ENCODE peak calls at places on chromosome 2, in eight cellular contexts. One of them, this sample, is unnamed.

GRCh38 chr2:20415511-20415918 is 31.4 kb upstream of the RHOB start:
- DNase-seq in right lobe of liver: peak
- DNase-seq in HepG2: no peak
- DNase-seq in kidney: no peak
- DNase-seq in uterus: peak
- DNase-seq in fibroblast of lung: peak
- DNase-seq in osteocyte: no peak
- DNase-seq in CD8-positive, alpha-beta T cell: no peak
- DNase-seq in this sample: no peak

GRCh38 chr2:32564417-32565035 is 63.3 kb upstream of the TTC27 start:
- DNase-seq in fibroblast of lung: no peak
- DNase-seq in CD8-positive, alpha-beta T cell: no peak
- DNase-seq in right lobe of liver: no peak
- DNase-seq in HepG2: no peak
- DNase-seq in kidney: no peak
- DNase-seq in uterus: no peak
- DNase-seq in osteocyte: no peak
- DNase-seq in this sample: no peak

GRCh38 chr2:77484026-77484425 is 38.1 kb downstream of the LRRTM4 start:
- DNase-seq in kidney: no peak
- DNase-seq in right lobe of liver: no peak
- DNase-seq in CD8-positive, alpha-beta T cell: no peak
- DNase-seq in HepG2: no peak
- DNase-seq in fibroblast of lung: no peak
- DNase-seq in uterus: no peak
- DNase-seq in osteocyte: no peak
- DNase-seq in this sample: no peak

GRCh38 chr2:164430166-164430783 is 191.0 kb downstream of the GRB14 start:
- DNase-seq in HepG2: peak
- DNase-seq in osteocyte: no peak
- DNase-seq in right lobe of liver: no peak
- DNase-seq in fibroblast of lung: peak
- DNase-seq in uterus: no peak
- DNase-seq in CD8-positive, alpha-beta T cell: no peak
- DNase-seq in kidney: no peak
- DNase-seq in this sample: no peak

GRCh38 chr2:44237221-44237620 is 38.1 kb upstream of the SLC3A1 start:
- DNase-seq in right lobe of liver: no peak
- DNase-seq in CD8-positive, alpha-beta T cell: peak
- DNase-seq in uterus: no peak
- DNase-seq in fibroblast of lung: no peak
- DNase-seq in kidney: no peak
- DNase-seq in osteocyte: no peak
- DNase-seq in HepG2: no peak
- DNase-seq in this sample: no peak

GRCh38 chr2:51624995-51625394 is 593.1 kb upstream of the NRXN1 start:
- DNase-seq in HepG2: no peak
- DNase-seq in uterus: no peak
- DNase-seq in osteocyte: no peak
- DNase-seq in CD8-positive, alpha-beta T cell: no peak
- DNase-seq in right lobe of liver: no peak
- DNase-seq in fibroblast of lung: peak
- DNase-seq in kidney: no peak
- DNase-seq in this sample: no peak

GRCh38 chr2:11669454-11670291 is at the start of gene NTSR2:
- DNase-seq in osteocyte: no peak
- DNase-seq in kidney: peak
- DNase-seq in fibroblast of lung: peak
- DNase-seq in CD8-positive, alpha-beta T cell: no peak
- DNase-seq in uterus: peak
- DNase-seq in HepG2: peak
- DNase-seq in right lobe of liver: no peak
- DNase-seq in this sample: peak

GRCh38 chr2:130827502-130828251 is 9.0 kb upstream of the ARHGEF4 start:
- DNase-seq in osteocyte: no peak
- DNase-seq in fibroblast of lung: peak
- DNase-seq in right lobe of liver: no peak
- DNase-seq in uterus: no peak
- DNase-seq in kidney: peak
- DNase-seq in HepG2: no peak
- DNase-seq in CD8-positive, alpha-beta T cell: no peak
- DNase-seq in this sample: no peak

GRCh38 chr2:237348281-237348865 is 65.6 kb downstream of the COL6A3 start:
- DNase-seq in CD8-positive, alpha-beta T cell: no peak
- DNase-seq in osteocyte: no peak
- DNase-seq in kidney: no peak
- DNase-seq in fibroblast of lung: no peak
- DNase-seq in HepG2: no peak
- DNase-seq in uterus: no peak
- DNase-seq in right lobe of liver: no peak
- DNase-seq in this sample: no peak

GRCh38 chr2:25332571-25332970 is 9.2 kb downstream of the DNMT3A start:
- DNase-seq in osteocyte: no peak
- DNase-seq in right lobe of liver: no peak
- DNase-seq in uterus: no peak
- DNase-seq in fibroblast of lung: no peak
- DNase-seq in kidney: no peak
- DNase-seq in CD8-positive, alpha-beta T cell: no peak
- DNase-seq in HepG2: no peak
- DNase-seq in this sample: no peak

GRCh38 chr2:202034249-202035088 is 814 bp downstream of the FZD7 start:
- DNase-seq in HepG2: no peak
- DNase-seq in osteocyte: no peak
- DNase-seq in kidney: peak
- DNase-seq in CD8-positive, alpha-beta T cell: peak
- DNase-seq in fibroblast of lung: peak
- DNase-seq in uterus: peak
- DNase-seq in right lobe of liver: no peak
- DNase-seq in this sample: peak

GRCh38 chr2:193943406-193943960 is 1713.5 kb upstream of the SLC39A10 start:
- DNase-seq in HepG2: no peak
- DNase-seq in uterus: no peak
- DNase-seq in osteocyte: no peak
- DNase-seq in CD8-positive, alpha-beta T cell: no peak
- DNase-seq in kidney: no peak
- DNase-seq in right lobe of liver: no peak
- DNase-seq in fibroblast of lung: no peak
- DNase-seq in this sample: no peak

GRCh38 chr2:240124651-240125030 is 11.5 kb downstream of the COPS9 start:
- DNase-seq in fibroblast of lung: no peak
- DNase-seq in osteocyte: no peak
- DNase-seq in right lobe of liver: no peak
- DNase-seq in CD8-positive, alpha-beta T cell: no peak
- DNase-seq in kidney: peak
- DNase-seq in uterus: no peak
- DNase-seq in HepG2: no peak
- DNase-seq in this sample: no peak

GRCh38 chr2:65101071-65101470 is 28.8 kb downstream of the RAB1A start:
- DNase-seq in right lobe of liver: no peak
- DNase-seq in osteocyte: no peak
- DNase-seq in HepG2: no peak
- DNase-seq in CD8-positive, alpha-beta T cell: no peak
- DNase-seq in fibroblast of lung: no peak
- DNase-seq in uterus: no peak
- DNase-seq in kidney: no peak
- DNase-seq in this sample: no peak

GRCh38 chr2:241668839-241669238 is 17.8 kb downstream of the DTYMK start:
- DNase-seq in uterus: no peak
- DNase-seq in CD8-positive, alpha-beta T cell: no peak
- DNase-seq in HepG2: no peak
- DNase-seq in fibroblast of lung: no peak
- DNase-seq in kidney: no peak
- DNase-seq in right lobe of liver: no peak
- DNase-seq in osteocyte: no peak
- DNase-seq in this sample: no peak

GRCh38 chr2:70367722-70368323 is 66.0 kb upstream of the FAM136A start:
- DNase-seq in HepG2: no peak
- DNase-seq in CD8-positive, alpha-beta T cell: no peak
- DNase-seq in fibroblast of lung: peak
- DNase-seq in kidney: no peak
- DNase-seq in uterus: no peak
- DNase-seq in right lobe of liver: no peak
- DNase-seq in osteocyte: no peak
- DNase-seq in this sample: no peak

GRCh38 chr2:46490521-46491141 is 11.3 kb downstream of the TMEM247 start:
- DNase-seq in HepG2: no peak
- DNase-seq in right lobe of liver: no peak
- DNase-seq in CD8-positive, alpha-beta T cell: no peak
- DNase-seq in uterus: peak
- DNase-seq in osteocyte: peak
- DNase-seq in fibroblast of lung: peak
- DNase-seq in kidney: peak
- DNase-seq in this sample: no peak
- TF ChIP-seq CTCF in HepG2: peak
- TF ChIP-seq CTCF in right lobe of liver: no peak
- TF ChIP-seq CTCF in CD8-positive, alpha-beta T cell: no peak
- TF ChIP-seq CTCF in uterus: no peak
- TF ChIP-seq CTCF in osteocyte: no peak
- TF ChIP-seq CTCF in fibroblast of lung: no peak
- TF ChIP-seq CTCF in kidney: no peak
- TF ChIP-seq CTCF in this sample: no peak

GRCh38 chr2:206154197-206154596 is 5.0 kb downstream of the NDUFS1 start:
- DNase-seq in fibroblast of lung: peak
- DNase-seq in CD8-positive, alpha-beta T cell: no peak
- DNase-seq in uterus: no peak
- DNase-seq in osteocyte: no peak
- DNase-seq in right lobe of liver: no peak
- DNase-seq in HepG2: peak
- DNase-seq in kidney: no peak
- DNase-seq in this sample: no peak
- TF ChIP-seq CTCF in fibroblast of lung: no peak
- TF ChIP-seq CTCF in CD8-positive, alpha-beta T cell: no peak
- TF ChIP-seq CTCF in uterus: no peak
- TF ChIP-seq CTCF in osteocyte: peak
- TF ChIP-seq CTCF in right lobe of liver: peak
- TF ChIP-seq CTCF in HepG2: peak
- TF ChIP-seq CTCF in kidney: no peak
- TF ChIP-seq CTCF in this sample: no peak

DNA sequence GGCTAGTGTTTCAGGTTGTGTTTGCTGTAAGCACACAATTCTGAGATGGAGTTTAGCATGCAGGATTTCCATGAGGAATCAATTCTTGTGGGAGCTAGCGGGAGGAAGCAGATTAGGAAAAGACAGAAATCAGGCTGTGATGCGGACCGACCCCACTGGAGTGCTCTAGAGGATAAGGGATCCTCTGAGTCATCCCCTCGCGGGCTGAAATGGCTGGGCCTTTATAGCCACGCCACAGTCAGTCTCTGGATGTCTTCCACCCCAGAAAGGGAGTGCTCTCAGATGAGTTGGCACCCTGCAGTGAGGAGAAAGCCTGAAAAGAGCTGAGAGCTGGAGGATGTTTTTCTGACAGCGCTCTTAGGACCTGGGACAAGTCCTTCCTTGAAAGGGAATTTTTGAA is 102.4 kb downstream of the GALNT3 start:
- DNase-seq in right lobe of liver: no peak
- DNase-seq in kidney: no peak
- DNase-seq in osteocyte: no peak
- DNase-seq in uterus: peak
- DNase-seq in HepG2: no peak
- DNase-seq in fibroblast of lung: peak
- DNase-seq in CD8-positive, alpha-beta T cell: no peak
- DNase-seq in this sample: no peak
- TF ChIP-seq CTCF in right lobe of liver: no peak
- TF ChIP-seq CTCF in kidney: no peak
- TF ChIP-seq CTCF in osteocyte: peak
- TF ChIP-seq CTCF in uterus: no peak
- TF ChIP-seq CTCF in HepG2: peak
- TF ChIP-seq CTCF in fibroblast of lung: no peak
- TF ChIP-seq CTCF in CD8-positive, alpha-beta T cell: no peak
- TF ChIP-seq CTCF in this sample: no peak

DNA sequence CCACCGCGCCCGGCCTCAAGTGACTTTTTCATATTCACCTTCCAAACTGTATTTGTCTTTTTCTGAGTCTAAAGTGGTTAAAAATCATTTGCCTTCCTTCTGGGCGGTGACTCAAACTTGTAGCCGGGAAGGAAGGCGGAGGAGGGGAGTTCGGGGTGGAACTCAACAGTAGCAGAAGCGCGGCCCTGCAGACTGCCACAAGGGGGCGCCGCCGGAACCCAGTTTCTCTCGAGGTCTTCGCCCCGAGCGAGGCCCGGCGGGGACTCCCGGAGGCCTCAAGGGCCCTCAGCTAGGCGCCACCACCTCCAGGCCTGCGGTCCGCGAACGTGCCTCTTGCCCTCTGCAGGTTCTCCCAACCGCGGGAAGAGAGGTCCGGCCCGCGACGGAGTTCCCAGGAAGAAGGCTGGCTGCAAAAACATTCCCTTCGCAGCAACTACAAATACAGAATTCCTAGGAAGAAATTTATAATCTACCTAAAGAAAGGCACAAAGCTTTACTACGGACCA is 16.8 kb upstream of the ITM2C start:
- DNase-seq in CD8-positive, alpha-beta T cell: peak
- DNase-seq in HepG2: peak
- DNase-seq in right lobe of liver: peak
- DNase-seq in kidney: peak
- DNase-seq in osteocyte: peak
- DNase-seq in uterus: peak
- DNase-seq in fibroblast of lung: peak
- DNase-seq in this sample: peak
- TF ChIP-seq CTCF in CD8-positive, alpha-beta T cell: peak
- TF ChIP-seq CTCF in HepG2: peak
- TF ChIP-seq CTCF in right lobe of liver: peak
- TF ChIP-seq CTCF in kidney: peak
- TF ChIP-seq CTCF in osteocyte: peak
- TF ChIP-seq CTCF in uterus: peak
- TF ChIP-seq CTCF in fibroblast of lung: peak
- TF ChIP-seq CTCF in this sample: peak

DNA sequence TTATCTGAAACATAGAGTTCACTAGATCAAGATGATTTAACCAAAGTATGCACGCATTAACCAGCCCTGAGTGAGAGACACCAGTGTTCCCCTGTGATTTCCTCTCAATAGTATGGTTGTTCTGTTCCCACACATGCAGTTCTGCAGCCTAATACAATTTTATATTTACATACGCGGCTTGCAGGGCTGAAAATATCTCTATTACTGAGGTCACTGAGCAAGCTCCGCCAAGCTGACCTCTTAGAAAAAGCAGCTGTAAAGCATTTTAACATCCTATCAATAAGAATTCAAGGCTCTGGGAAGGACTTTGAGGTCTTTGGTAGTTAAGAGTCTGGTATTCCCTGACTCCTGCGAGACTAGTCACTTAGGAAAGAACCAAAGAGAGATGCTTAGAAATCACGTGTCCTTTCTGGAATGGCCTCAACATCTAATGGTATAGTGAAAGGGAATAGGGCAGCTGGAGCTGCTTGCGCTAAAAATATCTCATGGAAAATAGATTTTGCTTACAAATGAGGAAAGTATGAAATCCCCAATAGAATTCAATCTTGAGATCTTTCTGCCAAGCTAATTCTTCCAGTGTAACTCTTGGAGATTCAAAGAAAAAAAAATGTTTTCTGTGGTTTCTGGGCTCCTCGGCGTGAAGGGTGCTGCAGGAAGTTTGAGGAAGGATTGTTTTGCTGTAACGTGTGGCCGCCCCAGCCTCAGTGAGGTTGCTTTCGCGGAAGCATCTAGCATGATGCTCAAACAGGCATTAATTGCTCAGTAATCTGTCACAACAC is 59.2 kb downstream of the DOCK10 start:
- DNase-seq in right lobe of liver: no peak
- DNase-seq in HepG2: no peak
- DNase-seq in CD8-positive, alpha-beta T cell: peak
- DNase-seq in uterus: no peak
- DNase-seq in kidney: no peak
- DNase-seq in osteocyte: no peak
- DNase-seq in fibroblast of lung: peak
- DNase-seq in this sample: no peak
- TF ChIP-seq CTCF in right lobe of liver: no peak
- TF ChIP-seq CTCF in HepG2: no peak
- TF ChIP-seq CTCF in CD8-positive, alpha-beta T cell: no peak
- TF ChIP-seq CTCF in uterus: no peak
- TF ChIP-seq CTCF in kidney: no peak
- TF ChIP-seq CTCF in osteocyte: no peak
- TF ChIP-seq CTCF in fibroblast of lung: no peak
- TF ChIP-seq CTCF in this sample: no peak

GRCh38 chr2:190069936-190070696 is 7.6 kb upstream of the MSTN start:
- DNase-seq in right lobe of liver: peak
- DNase-seq in CD8-positive, alpha-beta T cell: no peak
- DNase-seq in osteocyte: no peak
- DNase-seq in kidney: no peak
- DNase-seq in fibroblast of lung: peak
- DNase-seq in uterus: no peak
- DNase-seq in HepG2: peak
- DNase-seq in this sample: no peak
- TF ChIP-seq CTCF in right lobe of liver: peak
- TF ChIP-seq CTCF in CD8-positive, alpha-beta T cell: peak
- TF ChIP-seq CTCF in osteocyte: peak
- TF ChIP-seq CTCF in kidney: peak
- TF ChIP-seq CTCF in fibroblast of lung: peak
- TF ChIP-seq CTCF in uterus: peak
- TF ChIP-seq CTCF in HepG2: peak
- TF ChIP-seq CTCF in this sample: peak